ENCODE peak calls at places on chromosomes 11 and 22, in ten cellular contexts. One of them, this sample, is unnamed.
A peak's percentile ranks its signal among the peaks of the same experiment; 100 is the strongest.

GRCh38 chr11:43962383-43962969 is 20.0 kb downstream of the C11orf96 start:
- DNase-seq in type B pancreatic cell: no peak
- DNase-seq in AG09309: no peak
- DNase-seq in endodermal cell: no peak
- DNase-seq in nephron progenitor cell: no peak
- DNase-seq in hepatocyte: peak; percentile 41
- DNase-seq in fibroblast of lung: no peak
- DNase-seq in MM.1S: no peak
- DNase-seq in ovary: no peak
- DNase-seq in mammary epithelial cell: no peak
- DNase-seq in this sample: peak; percentile 59

GRCh38 chr11:66598993-66599392 is 6.0 kb downstream of the CCS start:
- DNase-seq in type B pancreatic cell: no peak
- DNase-seq in mammary epithelial cell: no peak
- DNase-seq in hepatocyte: no peak
- DNase-seq in endodermal cell: no peak
- DNase-seq in nephron progenitor cell: no peak
- DNase-seq in fibroblast of lung: no peak
- DNase-seq in ovary: no peak
- DNase-seq in AG09309: no peak
- DNase-seq in MM.1S: no peak
- DNase-seq in this sample: no peak

GRCh38 chr22:36465232-36466021 is 16.0 kb downstream of the TXN2 start:
- DNase-seq in nephron progenitor cell: no peak
- DNase-seq in type B pancreatic cell: no peak
- DNase-seq in mammary epithelial cell: peak; percentile 94
- DNase-seq in hepatocyte: peak; percentile 67
- DNase-seq in fibroblast of lung: peak; percentile 95
- DNase-seq in MM.1S: no peak
- DNase-seq in AG09309: no peak
- DNase-seq in endodermal cell: no peak
- DNase-seq in ovary: peak; percentile 71
- DNase-seq in this sample: peak; percentile 91

GRCh38 chr11:69391192-69392103 is 90.0 kb upstream of the LINC01488 start:
- DNase-seq in endodermal cell: no peak
- DNase-seq in nephron progenitor cell: no peak
- DNase-seq in hepatocyte: no peak
- DNase-seq in ovary: no peak
- DNase-seq in MM.1S: no peak
- DNase-seq in type B pancreatic cell: no peak
- DNase-seq in AG09309: no peak
- DNase-seq in mammary epithelial cell: no peak
- DNase-seq in fibroblast of lung: no peak
- DNase-seq in this sample: no peak

GRCh38 chr22:20536590-20537324 is 29.3 kb downstream of the MED15 start:
- DNase-seq in fibroblast of lung: no peak
- DNase-seq in mammary epithelial cell: no peak
- DNase-seq in MM.1S: no peak
- DNase-seq in nephron progenitor cell: no peak
- DNase-seq in type B pancreatic cell: no peak
- DNase-seq in ovary: no peak
- DNase-seq in hepatocyte: no peak
- DNase-seq in endodermal cell: no peak
- DNase-seq in AG09309: no peak
- DNase-seq in this sample: no peak

GRCh38 chr11:132228756-132229325 is 858.4 kb downstream of the NTM start:
- DNase-seq in MM.1S: no peak
- DNase-seq in fibroblast of lung: peak; percentile 70
- DNase-seq in AG09309: no peak
- DNase-seq in type B pancreatic cell: no peak
- DNase-seq in mammary epithelial cell: peak; percentile 21
- DNase-seq in hepatocyte: no peak
- DNase-seq in ovary: no peak
- DNase-seq in endodermal cell: no peak
- DNase-seq in nephron progenitor cell: no peak
- DNase-seq in this sample: no peak

GRCh38 chr22:46738961-46739870 is 1.2 kb upstream of the CERK start:
- DNase-seq in MM.1S: peak; percentile 92
- DNase-seq in endodermal cell: peak; percentile 78
- DNase-seq in nephron progenitor cell: peak; percentile 46
- DNase-seq in hepatocyte: peak; percentile 80
- DNase-seq in type B pancreatic cell: no peak
- DNase-seq in AG09309: no peak
- DNase-seq in ovary: peak; percentile 29
- DNase-seq in mammary epithelial cell: no peak
- DNase-seq in fibroblast of lung: peak; percentile 16
- DNase-seq in this sample: peak; percentile 54

GRCh38 chr11:709109-709997 is 3.3 kb downstream of the EPS8L2 start:
- DNase-seq in hepatocyte: peak; percentile 20
- DNase-seq in MM.1S: no peak
- DNase-seq in fibroblast of lung: no peak
- DNase-seq in endodermal cell: no peak
- DNase-seq in mammary epithelial cell: no peak
- DNase-seq in type B pancreatic cell: no peak
- DNase-seq in ovary: no peak
- DNase-seq in AG09309: no peak
- DNase-seq in nephron progenitor cell: no peak
- DNase-seq in this sample: no peak

GRCh38 chr11:66328036-66328306 is 8.3 kb downstream of the RIN1 start:
- DNase-seq in AG09309: no peak
- DNase-seq in mammary epithelial cell: peak; percentile 27
- DNase-seq in ovary: no peak
- DNase-seq in type B pancreatic cell: no peak
- DNase-seq in nephron progenitor cell: no peak
- DNase-seq in fibroblast of lung: no peak
- DNase-seq in hepatocyte: no peak
- DNase-seq in endodermal cell: no peak
- DNase-seq in MM.1S: no peak
- DNase-seq in this sample: no peak

GRCh38 chr22:45007946-45008852 is 1.6 kb downstream of the PHF21B start:
- DNase-seq in hepatocyte: peak; percentile 25
- DNase-seq in nephron progenitor cell: peak; percentile 65
- DNase-seq in fibroblast of lung: peak; percentile 15
- DNase-seq in AG09309: no peak
- DNase-seq in type B pancreatic cell: no peak
- DNase-seq in endodermal cell: peak; percentile 86
- DNase-seq in MM.1S: no peak
- DNase-seq in mammary epithelial cell: peak; percentile 16
- DNase-seq in ovary: peak; percentile 38
- DNase-seq in this sample: peak; percentile 20

GRCh38 chr11:106271686-106272085 is 194.2 kb downstream of the AASDHPPT start:
- DNase-seq in fibroblast of lung: peak; percentile 74
- DNase-seq in ovary: no peak
- DNase-seq in MM.1S: no peak
- DNase-seq in mammary epithelial cell: peak; percentile 11
- DNase-seq in AG09309: no peak
- DNase-seq in hepatocyte: no peak
- DNase-seq in type B pancreatic cell: no peak
- DNase-seq in endodermal cell: no peak
- DNase-seq in nephron progenitor cell: no peak
- DNase-seq in this sample: no peak

GRCh38 chr11:71300187-71300586 is 47.8 kb upstream of the SHANK2 start:
- DNase-seq in endodermal cell: no peak
- DNase-seq in mammary epithelial cell: no peak
- DNase-seq in hepatocyte: no peak
- DNase-seq in type B pancreatic cell: no peak
- DNase-seq in AG09309: no peak
- DNase-seq in nephron progenitor cell: no peak
- DNase-seq in ovary: no peak
- DNase-seq in fibroblast of lung: no peak
- DNase-seq in MM.1S: no peak
- DNase-seq in this sample: peak; percentile 18

GRCh38 chr11:65547446-65548125 is 10.6 kb downstream of the LTBP3 start:
- DNase-seq in type B pancreatic cell: no peak
- DNase-seq in mammary epithelial cell: no peak
- DNase-seq in AG09309: no peak
- DNase-seq in hepatocyte: no peak
- DNase-seq in ovary: no peak
- DNase-seq in fibroblast of lung: no peak
- DNase-seq in MM.1S: no peak
- DNase-seq in endodermal cell: peak; percentile 73
- DNase-seq in nephron progenitor cell: no peak
- DNase-seq in this sample: no peak

GRCh38 chr11:82823635-82824614 is 76.3 kb downstream of the PRCP start:
- DNase-seq in AG09309: no peak
- DNase-seq in hepatocyte: no peak
- DNase-seq in ovary: no peak
- DNase-seq in fibroblast of lung: peak; percentile 12
- DNase-seq in endodermal cell: no peak
- DNase-seq in mammary epithelial cell: no peak
- DNase-seq in nephron progenitor cell: no peak
- DNase-seq in MM.1S: no peak
- DNase-seq in type B pancreatic cell: no peak
- DNase-seq in this sample: no peak

GRCh38 chr22:39308614-39309363 is 10.6 kb downstream of the RPL3 start:
- DNase-seq in nephron progenitor cell: no peak
- DNase-seq in AG09309: peak; percentile 88
- DNase-seq in fibroblast of lung: peak; percentile 90
- DNase-seq in type B pancreatic cell: no peak
- DNase-seq in mammary epithelial cell: peak; percentile 89
- DNase-seq in ovary: peak; percentile 70
- DNase-seq in hepatocyte: peak; percentile 83
- DNase-seq in MM.1S: no peak
- DNase-seq in endodermal cell: peak; percentile 74
- DNase-seq in this sample: peak; percentile 95
- TF ChIP-seq CTCF in nephron progenitor cell: no peak
- TF ChIP-seq CTCF in AG09309: peak; percentile 28
- TF ChIP-seq CTCF in fibroblast of lung: peak; percentile 27
- TF ChIP-seq CTCF in type B pancreatic cell: no peak
- TF ChIP-seq CTCF in mammary epithelial cell: peak; percentile 14
- TF ChIP-seq CTCF in ovary: no peak
- TF ChIP-seq CTCF in hepatocyte: no peak
- TF ChIP-seq CTCF in MM.1S: no peak
- TF ChIP-seq CTCF in endodermal cell: no peak
- TF ChIP-seq CTCF in this sample: peak; percentile 15

DNA sequence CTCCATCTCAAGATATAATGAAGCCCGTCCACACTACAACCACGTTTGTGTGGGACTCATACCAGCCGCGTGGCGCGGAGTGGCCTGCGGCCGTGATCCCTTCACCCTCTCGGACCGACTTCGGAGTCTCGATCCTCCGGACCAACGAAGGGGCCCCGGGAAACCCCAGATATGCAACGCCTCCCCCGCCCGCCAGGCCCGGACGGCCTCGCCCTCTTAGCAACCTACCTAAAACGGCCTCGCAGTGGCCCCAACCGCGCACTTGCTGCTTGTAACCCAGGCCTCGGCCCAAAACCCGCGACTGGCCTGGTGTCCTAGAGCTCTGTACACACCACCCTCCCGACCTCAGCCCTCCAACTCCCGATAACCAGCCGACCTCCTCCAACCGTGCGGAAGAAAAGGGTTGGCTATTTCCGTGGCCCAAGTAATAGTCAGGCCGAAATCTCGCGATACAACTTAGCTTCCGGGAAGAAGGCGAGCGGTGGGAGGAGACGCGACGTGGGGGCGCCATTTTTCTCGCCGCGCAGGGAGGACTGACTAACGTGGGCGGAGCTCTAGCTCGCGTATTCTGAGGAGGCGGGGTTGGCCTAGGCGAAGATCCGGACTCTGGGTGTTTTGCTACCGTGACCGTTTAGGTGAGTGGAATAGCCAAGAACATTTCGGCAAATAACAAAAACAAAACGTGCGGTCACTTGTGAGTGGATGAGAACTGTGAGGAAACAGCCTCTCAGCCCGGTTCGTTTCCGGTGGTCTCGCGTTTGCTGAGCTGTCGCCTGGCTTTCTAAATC is at the start of the genes C11orf54 and TAF1D:
- DNase-seq in mammary epithelial cell: peak; percentile 96
- DNase-seq in AG09309: peak; percentile 91
- DNase-seq in ovary: peak; percentile 98
- DNase-seq in fibroblast of lung: peak; percentile 96
- DNase-seq in MM.1S: peak; percentile 99
- DNase-seq in endodermal cell: peak; percentile 99
- DNase-seq in nephron progenitor cell: peak; percentile 94
- DNase-seq in type B pancreatic cell: peak; percentile 97
- DNase-seq in hepatocyte: peak; percentile 99
- DNase-seq in this sample: peak; percentile 99
- TF ChIP-seq CTCF in mammary epithelial cell: no peak
- TF ChIP-seq CTCF in AG09309: no peak
- TF ChIP-seq CTCF in ovary: no peak
- TF ChIP-seq CTCF in fibroblast of lung: no peak
- TF ChIP-seq CTCF in MM.1S: no peak
- TF ChIP-seq CTCF in endodermal cell: no peak
- TF ChIP-seq CTCF in nephron progenitor cell: no peak
- TF ChIP-seq CTCF in type B pancreatic cell: peak; percentile 40
- TF ChIP-seq CTCF in hepatocyte: no peak
- TF ChIP-seq CTCF in this sample: no peak

DNA sequence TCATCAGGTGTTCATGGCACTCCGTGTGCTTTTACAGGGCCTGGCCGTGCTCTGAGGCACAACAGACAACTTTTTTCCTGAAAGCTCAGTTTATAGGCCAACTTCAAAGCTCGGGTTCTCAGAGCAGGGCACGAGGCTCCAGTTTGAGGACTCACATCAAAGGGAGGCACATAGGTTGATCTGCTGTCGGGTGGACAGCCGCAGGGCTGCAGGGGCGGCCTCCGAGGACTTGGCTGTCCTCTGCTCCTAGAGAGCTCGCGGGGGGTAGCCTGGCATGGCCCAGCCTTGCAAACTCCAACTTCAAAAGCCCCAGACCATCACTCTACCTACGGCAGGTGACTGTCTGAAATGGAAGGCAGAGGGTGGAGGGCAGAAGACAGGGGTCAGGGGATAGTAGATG is 31.6 kb downstream of the C11orf58 start:
- DNase-seq in nephron progenitor cell: no peak
- DNase-seq in MM.1S: no peak
- DNase-seq in hepatocyte: no peak
- DNase-seq in AG09309: no peak
- DNase-seq in mammary epithelial cell: no peak
- DNase-seq in type B pancreatic cell: peak; percentile 50
- DNase-seq in ovary: no peak
- DNase-seq in fibroblast of lung: no peak
- DNase-seq in endodermal cell: no peak
- DNase-seq in this sample: no peak
- TF ChIP-seq CTCF in nephron progenitor cell: no peak
- TF ChIP-seq CTCF in MM.1S: no peak
- TF ChIP-seq CTCF in hepatocyte: no peak
- TF ChIP-seq CTCF in AG09309: no peak
- TF ChIP-seq CTCF in mammary epithelial cell: no peak
- TF ChIP-seq CTCF in type B pancreatic cell: no peak
- TF ChIP-seq CTCF in ovary: no peak
- TF ChIP-seq CTCF in fibroblast of lung: no peak
- TF ChIP-seq CTCF in endodermal cell: no peak
- TF ChIP-seq CTCF in this sample: no peak

GRCh38 chr11:32379714-32380113 is 55.6 kb downstream of the WT1 start:
- DNase-seq in hepatocyte: peak; percentile 21
- DNase-seq in mammary epithelial cell: no peak
- DNase-seq in MM.1S: no peak
- DNase-seq in type B pancreatic cell: no peak
- DNase-seq in fibroblast of lung: no peak
- DNase-seq in ovary: peak; percentile 38
- DNase-seq in nephron progenitor cell: no peak
- DNase-seq in AG09309: no peak
- DNase-seq in endodermal cell: no peak
- DNase-seq in this sample: peak; percentile 63

DNA sequence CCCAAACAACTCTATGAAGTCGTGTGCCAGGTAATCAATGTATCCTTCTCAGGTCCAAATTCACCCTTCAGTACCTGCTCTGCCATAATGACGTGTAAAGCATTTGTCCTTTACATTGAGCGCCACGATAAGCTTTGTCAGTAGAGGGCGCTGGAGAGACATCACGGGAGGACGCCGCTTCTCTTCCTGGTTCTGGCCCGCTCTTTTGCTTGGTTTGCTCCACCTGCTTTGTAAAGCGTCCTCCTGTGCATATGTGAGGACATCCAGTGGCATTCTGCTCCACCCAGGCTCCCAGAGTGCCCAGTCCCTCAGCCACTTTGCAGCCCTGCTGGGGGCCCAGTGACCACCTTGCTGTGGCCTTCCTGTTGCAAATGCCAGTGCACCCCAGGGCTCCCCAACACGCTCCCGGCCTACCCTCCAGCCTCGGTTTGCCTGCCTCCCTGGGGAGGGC is 61.1 kb downstream of the WT1 start:
- DNase-seq in mammary epithelial cell: no peak
- DNase-seq in type B pancreatic cell: no peak
- DNase-seq in ovary: no peak
- DNase-seq in endodermal cell: peak; percentile 91
- DNase-seq in fibroblast of lung: no peak
- DNase-seq in hepatocyte: peak; percentile 44
- DNase-seq in AG09309: no peak
- DNase-seq in nephron progenitor cell: peak; percentile 43
- DNase-seq in MM.1S: peak; percentile 75
- DNase-seq in this sample: peak; percentile 30
- TF ChIP-seq CTCF in mammary epithelial cell: peak; percentile 34
- TF ChIP-seq CTCF in type B pancreatic cell: peak; percentile 68
- TF ChIP-seq CTCF in ovary: no peak
- TF ChIP-seq CTCF in endodermal cell: peak; percentile 82
- TF ChIP-seq CTCF in fibroblast of lung: peak; percentile 75
- TF ChIP-seq CTCF in hepatocyte: peak; percentile 46
- TF ChIP-seq CTCF in AG09309: peak; percentile 39
- TF ChIP-seq CTCF in nephron progenitor cell: peak; percentile 48
- TF ChIP-seq CTCF in MM.1S: peak; percentile 80
- TF ChIP-seq CTCF in this sample: peak; percentile 60

This sample was measured in fibroblast of villous mesenchyme.